ENCODE peak calls at places on chromosomes 7 and 10, in six cellular contexts. One of them, this sample, is unnamed.

GRCh38 chr10:44569193-44570091 is 184.5 kb upstream of the CXCL12 start:
- DNase-seq in GM12891: no peak
- DNase-seq in H1: no peak
- DNase-seq in GM12878: no peak
- DNase-seq in HepG2: no peak
- DNase-seq in K562: no peak
- DNase-seq in this sample: no peak

GRCh38 chr10:12667006-12667405 is 317.7 kb downstream of the CAMK1D start:
- DNase-seq in GM12878: no peak
- DNase-seq in GM12891: no peak
- DNase-seq in K562: no peak
- DNase-seq in HepG2: no peak
- DNase-seq in H1: no peak
- DNase-seq in this sample: no peak

GRCh38 chr7:76346778-76347177 is 12.0 kb downstream of the YWHAG start:
- DNase-seq in HepG2: no peak
- DNase-seq in GM12878: no peak
- DNase-seq in K562: no peak
- DNase-seq in H1: no peak
- DNase-seq in GM12891: no peak
- DNase-seq in this sample: no peak

GRCh38 chr10:104300002-104300735 is 31.2 kb downstream of the GSTO2 start:
- DNase-seq in H1: no peak
- DNase-seq in GM12878: no peak
- DNase-seq in GM12891: no peak
- DNase-seq in K562: no peak
- DNase-seq in HepG2: no peak
- DNase-seq in this sample: no peak

GRCh38 chr10:31947144-31947926 is 18.7 kb upstream of the ARHGAP12 start:
- DNase-seq in H1: no peak
- DNase-seq in GM12878: no peak
- DNase-seq in GM12891: no peak
- DNase-seq in K562: peak
- DNase-seq in HepG2: peak
- DNase-seq in this sample: no peak

GRCh38 chr10:52248697-52249306 is 65.3 kb upstream of the DKK1 start:
- DNase-seq in K562: no peak
- DNase-seq in GM12891: no peak
- DNase-seq in HepG2: no peak
- DNase-seq in GM12878: no peak
- DNase-seq in H1: no peak
- DNase-seq in this sample: no peak

GRCh38 chr10:124389613-124390361 is 28.9 kb downstream of the OAT start:
- DNase-seq in HepG2: no peak
- DNase-seq in GM12878: no peak
- DNase-seq in K562: no peak
- DNase-seq in H1: no peak
- DNase-seq in GM12891: no peak
- DNase-seq in this sample: no peak

GRCh38 chr10:90227786-90228185 is 526.4 kb downstream of the KIF20B start:
- DNase-seq in K562: no peak
- DNase-seq in H1: no peak
- DNase-seq in GM12891: no peak
- DNase-seq in GM12878: no peak
- DNase-seq in HepG2: no peak
- DNase-seq in this sample: no peak

GRCh38 chr10:61059636-61060035 is 115.7 kb upstream of the RHOBTB1 start:
- DNase-seq in K562: no peak
- DNase-seq in GM12878: no peak
- DNase-seq in GM12891: no peak
- DNase-seq in HepG2: no peak
- DNase-seq in H1: no peak
- DNase-seq in this sample: no peak

GRCh38 chr7:11780267-11780666 is 51.7 kb downstream of the THSD7A start:
- DNase-seq in H1: no peak
- DNase-seq in HepG2: no peak
- DNase-seq in GM12878: no peak
- DNase-seq in GM12891: no peak
- DNase-seq in K562: no peak
- DNase-seq in this sample: no peak

GRCh38 chr7:82481499-82482097 is 38.0 kb upstream of the CACNA2D1 start:
- DNase-seq in K562: peak
- DNase-seq in GM12891: no peak
- DNase-seq in GM12878: peak
- DNase-seq in HepG2: peak
- DNase-seq in H1: no peak
- DNase-seq in this sample: no peak

GRCh38 chr10:29998142-29998808 is 61.1 kb downstream of the JCAD start:
- DNase-seq in K562: peak
- DNase-seq in HepG2: peak
- DNase-seq in GM12891: peak
- DNase-seq in GM12878: peak
- DNase-seq in H1: peak
- DNase-seq in this sample: peak

GRCh38 chr7:116180302-116180701 is 30.0 kb upstream of the TES start:
- DNase-seq in K562: peak
- DNase-seq in H1: peak
- DNase-seq in HepG2: peak
- DNase-seq in GM12878: no peak
- DNase-seq in GM12891: peak
- DNase-seq in this sample: peak

GRCh38 chr10:73926152-73926764 is 15.3 kb downstream of the PLAU start:
- DNase-seq in GM12891: no peak
- DNase-seq in K562: peak
- DNase-seq in GM12878: no peak
- DNase-seq in HepG2: no peak
- DNase-seq in H1: no peak
- DNase-seq in this sample: no peak

GRCh38 chr7:70838292-70838907 is 293.5 kb upstream of the GALNT17 start:
- DNase-seq in H1: no peak
- DNase-seq in GM12891: no peak
- DNase-seq in GM12878: no peak
- DNase-seq in HepG2: no peak
- DNase-seq in K562: no peak
- DNase-seq in this sample: no peak

GRCh38 chr10:74823791-74824183 is 2.6 kb upstream of the KAT6B start:
- DNase-seq in K562: no peak
- DNase-seq in HepG2: no peak
- DNase-seq in GM12878: no peak
- DNase-seq in H1: no peak
- DNase-seq in GM12891: no peak
- DNase-seq in this sample: no peak

GRCh38 chr10:121579656-121580055 is 18.6 kb downstream of the FGFR2 start:
- DNase-seq in GM12878: no peak
- DNase-seq in GM12891: no peak
- DNase-seq in H1: no peak
- DNase-seq in K562: no peak
- DNase-seq in HepG2: no peak
- DNase-seq in this sample: no peak

GRCh38 chr10:31757831-31758230 is 170.8 kb downstream of the ARHGAP12 start:
- DNase-seq in HepG2: no peak
- DNase-seq in H1: no peak
- DNase-seq in K562: no peak
- DNase-seq in GM12878: no peak
- DNase-seq in GM12891: no peak
- DNase-seq in this sample: no peak

GRCh38 chr10:57919864-57920263 is 347.8 kb downstream of the IPMK start:
- DNase-seq in GM12891: no peak
- DNase-seq in GM12878: no peak
- DNase-seq in H1: no peak
- DNase-seq in K562: no peak
- DNase-seq in HepG2: no peak
- DNase-seq in this sample: no peak

GRCh38 chr7:130560972-130561371 is 69.1 kb downstream of the MEST start:
- DNase-seq in GM12891: peak
- DNase-seq in GM12878: peak
- DNase-seq in HepG2: peak
- DNase-seq in K562: peak
- DNase-seq in H1: no peak
- DNase-seq in this sample: peak

GRCh38 chr7:138979988-138980574 is 1.1 kb downstream of the KIAA1549 start:
- DNase-seq in GM12891: no peak
- DNase-seq in GM12878: no peak
- DNase-seq in HepG2: no peak
- DNase-seq in H1: no peak
- DNase-seq in K562: no peak
- DNase-seq in this sample: no peak

GRCh38 chr7:92836489-92837213 is at the start of gene CDK6:
- DNase-seq in GM12878: no peak
- DNase-seq in H1: peak
- DNase-seq in HepG2: peak
- DNase-seq in GM12891: peak
- DNase-seq in K562: peak
- DNase-seq in this sample: peak

GRCh38 chr7:92837214-92837749 is 909 bp upstream of the CDK6 start:
- DNase-seq in K562: peak
- DNase-seq in H1: no peak
- DNase-seq in GM12891: no peak
- DNase-seq in HepG2: peak
- DNase-seq in GM12878: no peak
- DNase-seq in this sample: no peak

GRCh38 chr7:92835140-92835850 is 1.1 kb downstream of the CDK6 start:
- DNase-seq in GM12878: no peak
- DNase-seq in H1: no peak
- DNase-seq in GM12891: peak
- DNase-seq in HepG2: peak
- DNase-seq in K562: peak
- DNase-seq in this sample: peak

GRCh38 chr7:92834661-92835139 is 1.7 kb downstream of the CDK6 start:
- DNase-seq in K562: peak
- DNase-seq in H1: peak
- DNase-seq in GM12878: no peak
- DNase-seq in GM12891: no peak
- DNase-seq in HepG2: no peak
- DNase-seq in this sample: no peak

GRCh38 chr7:92835851-92836488 is 403 bp downstream of the CDK6 start:
- DNase-seq in HepG2: peak
- DNase-seq in H1: peak
- DNase-seq in K562: peak
- DNase-seq in GM12878: no peak
- DNase-seq in GM12891: peak
- DNase-seq in this sample: peak
- TF ChIP-seq TAF1 in HepG2: peak
- TF ChIP-seq TAF1 in H1: peak
- TF ChIP-seq TAF1 in K562: peak
- TF ChIP-seq TAF1 in GM12878: no peak
- TF ChIP-seq TAF1 in GM12891: no peak
- TF ChIP-seq TAF1 in this sample: peak

DNA sequence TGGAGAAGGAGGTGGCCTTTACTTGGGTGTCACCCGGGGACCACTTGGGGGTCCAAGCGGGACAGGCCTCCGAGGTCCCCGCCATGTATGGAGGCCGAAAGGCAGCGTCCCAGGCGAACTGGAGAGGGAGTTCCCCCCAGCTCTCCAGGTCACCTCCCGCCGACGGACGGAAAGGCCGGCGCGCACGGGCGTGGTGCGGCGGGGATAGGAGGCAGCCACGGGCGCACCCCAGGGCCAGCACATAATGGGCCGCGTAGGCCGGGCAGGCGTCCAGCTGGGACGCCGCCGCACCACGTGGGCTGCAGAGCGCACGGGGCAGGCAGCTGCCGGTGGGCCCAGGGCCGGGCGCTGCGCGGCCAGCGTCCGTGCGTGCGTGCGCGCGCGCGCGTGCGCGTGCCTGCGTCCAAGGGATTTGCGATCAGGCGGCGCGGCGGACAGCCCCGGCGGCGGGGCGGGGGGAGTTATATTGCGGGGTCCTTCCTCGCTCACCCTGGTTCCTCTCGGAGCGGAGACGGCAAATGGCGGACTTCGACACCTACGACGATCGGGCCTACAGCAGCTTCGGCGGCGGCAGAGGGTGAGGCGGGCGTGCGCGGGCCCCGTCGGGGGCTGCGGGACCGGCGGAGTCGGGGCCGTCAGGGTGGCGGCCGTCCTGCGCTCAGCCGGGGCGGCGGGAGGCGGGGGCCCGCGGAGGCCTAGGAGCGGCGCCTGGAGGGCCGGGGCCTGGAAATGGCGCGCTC is at the start of gene EIF4H:
- DNase-seq in HepG2: peak
- DNase-seq in GM12891: peak
- DNase-seq in K562: peak
- DNase-seq in GM12878: peak
- DNase-seq in H1: peak
- DNase-seq in this sample: peak
- TF ChIP-seq POLR2A in HepG2: peak
- TF ChIP-seq POLR2A in GM12891: peak
- TF ChIP-seq POLR2A in K562: peak
- TF ChIP-seq POLR2A in GM12878: peak
- TF ChIP-seq POLR2A in H1: peak
- TF ChIP-seq POLR2A in this sample: peak

DNA sequence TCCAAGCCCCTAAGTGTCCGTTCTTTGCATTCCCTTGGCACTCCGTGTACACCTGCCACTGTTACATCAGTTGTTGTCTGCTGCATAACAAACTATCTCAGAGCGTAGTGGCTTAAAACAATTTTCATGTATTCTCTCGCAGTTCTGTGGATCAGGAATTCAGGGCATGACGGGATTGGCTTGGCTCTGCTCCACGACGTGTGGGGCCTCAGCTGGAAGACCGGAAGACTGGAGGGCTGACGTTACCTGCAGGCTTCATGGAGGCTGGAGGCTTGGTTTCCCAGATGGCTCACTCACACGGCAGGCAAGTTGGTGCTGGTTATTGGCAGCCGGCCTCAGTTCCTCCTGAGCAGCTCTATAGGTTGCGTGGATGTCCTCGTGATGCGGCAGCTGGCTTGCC is 25.5 kb downstream of the NYAP1 start:
- DNase-seq in HepG2: no peak
- DNase-seq in GM12891: no peak
- DNase-seq in GM12878: no peak
- DNase-seq in H1: no peak
- DNase-seq in K562: no peak
- DNase-seq in this sample: no peak
- TF ChIP-seq TAF1 in HepG2: no peak
- TF ChIP-seq TAF1 in GM12891: no peak
- TF ChIP-seq TAF1 in GM12878: no peak
- TF ChIP-seq TAF1 in H1: no peak
- TF ChIP-seq TAF1 in K562: no peak
- TF ChIP-seq TAF1 in this sample: no peak

DNA sequence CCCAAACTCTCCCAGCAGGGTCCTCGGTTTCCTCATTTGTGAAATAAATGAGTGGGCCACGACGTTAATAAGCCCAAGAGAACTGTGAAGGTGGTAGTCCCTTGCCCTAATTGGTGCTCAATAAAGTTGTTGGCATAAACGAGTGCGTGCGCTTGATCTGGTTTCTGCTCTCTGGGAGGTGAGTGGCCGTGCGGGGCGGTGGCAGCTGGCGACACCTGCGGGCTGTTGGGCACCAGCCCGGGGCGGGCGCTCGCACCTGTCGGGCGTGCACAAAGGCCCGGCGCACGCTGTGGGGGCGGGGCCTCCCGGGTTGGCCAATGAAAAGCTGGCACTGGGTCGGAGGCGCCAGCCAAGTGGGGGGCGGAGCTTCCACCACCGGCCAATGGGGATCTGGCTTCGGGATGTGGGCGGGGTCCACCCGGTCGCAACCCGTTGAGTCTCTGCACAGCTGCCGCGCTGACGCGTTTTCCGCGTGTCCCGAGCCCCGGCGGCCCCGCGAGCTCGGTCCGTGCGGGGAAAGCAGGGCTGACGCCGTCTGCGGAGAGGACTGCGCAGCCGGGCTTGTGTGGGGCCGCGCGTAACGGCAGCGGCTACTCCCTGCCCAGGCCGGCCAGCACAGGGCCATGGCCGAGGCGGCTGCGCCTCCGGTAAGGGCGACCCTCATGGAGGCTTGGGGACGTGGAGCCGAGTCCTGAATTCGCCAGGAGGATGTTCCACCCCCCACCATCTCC is 23.0 kb downstream of the ZNF783 start:
- DNase-seq in HepG2: no peak
- DNase-seq in K562: peak
- DNase-seq in GM12878: peak
- DNase-seq in GM12891: peak
- DNase-seq in H1: peak
- DNase-seq in this sample: peak
- TF ChIP-seq POLR2A in HepG2: no peak
- TF ChIP-seq POLR2A in K562: peak
- TF ChIP-seq POLR2A in GM12878: peak
- TF ChIP-seq POLR2A in GM12891: no peak
- TF ChIP-seq POLR2A in H1: peak
- TF ChIP-seq POLR2A in this sample: peak

This sample was measured in GM12892.